ENCODE peak calls at places on chromosome 18, in five cellular contexts. I is right atrium auricular region; D is endothelial cell of umbilical vein; V is aorta; L is activated naive CD8-positive, alpha-beta T cell treated with anti-CD3 and anti-CD28 coated beads for 36 hours. E is an unnamed sample.

GRCh38 chr18:12968619-12969018 is 20.8 kb downstream of the SEH1L start:
- DNase-seq in I (no peak), D (no peak), V (no peak), L (no peak), E (no peak)

GRCh38 chr18:56388571-56388970 is 249.8 kb downstream of the TXNL1 start:
- DNase-seq in I (no peak), D (peak; percentile 63), V (no peak), L (no peak), E (no peak)

GRCh38 chr18:50397023-50397422 is 22.2 kb downstream of the SKA1 start:
- DNase-seq in I (no peak), D (no peak), V (no peak), L (no peak), E (no peak)

GRCh38 chr18:27956001-27956400 is 220.9 kb downstream of the CDH2 start:
- DNase-seq in I (no peak), D (no peak), V (no peak), L (no peak), E (no peak)

GRCh38 chr18:45775241-45775676 is 50.2 kb upstream of the SIGLEC15 start:
- DNase-seq in I (peak; percentile 82), D (peak; percentile 89), V (peak; percentile 86), L (peak; percentile 72), E (peak; percentile 76)

GRCh38 chr18:47420130-47420529 is 168.7 kb upstream of the SKOR2 start:
- DNase-seq in I (no peak), D (no peak), V (no peak), L (no peak), E (peak; percentile 80)

GRCh38 chr18:35458677-35459441 is 38.9 kb downstream of the INO80C start:
- DNase-seq in I (peak; percentile 83), D (peak; percentile 98), V (peak; percentile 75), L (no peak), E (no peak)

GRCh38 chr18:519019-519879 is 18.7 kb upstream of the COLEC12 start:
- DNase-seq in I (no peak), D (peak; percentile 81), V (peak; percentile 76), L (no peak), E (peak; percentile 34)

GRCh38 chr18:60656563-60656962 is 284.0 kb upstream of the MC4R start:
- DNase-seq in I (no peak), D (no peak), V (no peak), L (no peak), E (no peak)

E was measured in RPMI8226.